ENCODE peak calls at places on chromosome X, in eight cellular contexts. V is psoas muscle, X is foreskin fibroblast, W is cardiac fibroblast, P is BJ, I is HFF-Myc, B is AG10803, D is Caco-2. J is an unnamed sample.

GRCh38 chrX:118058924-118059323 is 57.7 kb downstream of the KLHL13 start:
- DNase-seq in D (no peak), I (no peak), P (no peak), V (no peak), W (no peak), B (no peak), X (no peak), J (no peak)

GRCh38 chrX:40646489-40647306 is 663 bp downstream of the CXorf38 start:
- DNase-seq in X (no peak), W (peak), P (no peak), V (peak), B (peak), D (no peak), I (no peak), J (no peak)

GRCh38 chrX:2967012-2967411 is 37.9 kb upstream of the ARSD start:
- DNase-seq in W (no peak), V (no peak), I (no peak), D (no peak), P (no peak), B (no peak), X (no peak), J (no peak)

GRCh38 chrX:111447298-111447697 is 35.3 kb upstream of the DCX start:
- DNase-seq in B (no peak), X (no peak), P (no peak), I (no peak), W (no peak), V (no peak), D (peak), J (no peak)

GRCh38 chrX:140274761-140275525 is 229.9 kb downstream of the SOX3 start:
- DNase-seq in V (no peak), D (no peak), W (peak), X (no peak), B (peak), P (no peak), I (no peak), J (no peak)

GRCh38 chrX:16786791-16787735 is 797 bp downstream of the TXLNG start:
- DNase-seq in X (peak), D (no peak), B (no peak), V (peak), P (no peak), W (peak), I (no peak), J (no peak)

GRCh38 chrX:47645530-47645929 is 4.8 kb downstream of the ELK1 start:
- DNase-seq in X (no peak), P (no peak), V (no peak), W (no peak), I (no peak), D (no peak), B (no peak), J (no peak)

GRCh38 chrX:133297284-133297683 is 79.1 kb upstream of the TFDP3 start:
- DNase-seq in D (no peak), V (no peak), B (peak), I (no peak), P (no peak), W (peak), X (peak), J (no peak)

GRCh38 chrX:31580726-31581125 is 508.9 kb upstream of the FTHL17 start:
- DNase-seq in B (peak), P (peak), I (no peak), D (no peak), X (peak), V (no peak), W (peak), J (no peak)

GRCh38 chrX:47458528-47458927 is 24.5 kb downstream of the ZNF41 start:
- DNase-seq in V (no peak), W (no peak), P (no peak), I (no peak), D (no peak), B (no peak), X (no peak), J (no peak)

GRCh38 chrX:38614485-38614884 is 53.1 kb downstream of the TSPAN7 start:
- DNase-seq in X (no peak), W (no peak), D (no peak), B (no peak), I (no peak), V (no peak), P (no peak), J (no peak)
- H3K4me3 ChIP-seq in X (no peak), W (no peak), D (no peak), B (no peak), I (no peak), V (peak), P (no peak), J (no peak)

DNA sequence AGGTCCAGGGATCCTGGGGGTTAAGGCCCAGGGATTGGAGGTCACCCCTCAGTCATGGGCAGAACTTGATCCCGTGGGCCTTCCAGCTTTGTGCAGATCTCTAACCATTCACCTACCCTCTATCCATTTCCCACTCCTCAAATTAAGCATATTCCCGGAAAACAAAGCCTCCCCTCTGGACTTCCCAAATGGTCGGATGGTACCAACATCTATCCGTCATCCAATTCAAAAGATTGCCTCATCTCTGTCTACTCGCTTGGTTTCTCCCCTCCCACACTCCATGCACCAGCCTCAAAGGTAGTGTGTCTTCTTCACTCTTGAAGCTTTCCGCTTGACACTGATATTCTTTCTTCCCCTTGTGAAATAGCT is 473 bp upstream of the BCLAF3 start:
- DNase-seq in I (no peak), V (no peak), X (peak), B (no peak), D (no peak), W (no peak), P (no peak), J (no peak)
- TF ChIP-seq CTCF in I (no peak), V (no peak), X (no peak), B (no peak), D (no peak), W (no peak), P (no peak), J (no peak)

GRCh38 chrX:129957241-129958099 is 25.0 kb upstream of the BCORL1 start:
- DNase-seq in P (no peak), B (peak), X (no peak), I (no peak), W (peak), D (peak), V (peak), J (peak)
- H3K4me3 ChIP-seq in P (peak), B (peak), X (peak), I (peak), W (peak), D (peak), V (peak), J (peak)

GRCh38 chrX:98380106-98380505 is 1496.4 kb downstream of the RPA4 start:
- DNase-seq in D (no peak), V (no peak), X (no peak), I (no peak), B (no peak), P (no peak), W (no peak), J (no peak)

GRCh38 chrX:98380556-98380955 is 1496.8 kb downstream of the RPA4 start:
- DNase-seq in W (no peak), V (no peak), D (no peak), P (no peak), B (no peak), X (no peak), I (no peak), J (no peak)

GRCh38 chrX:98379134-98379533 is 1495.4 kb downstream of the RPA4 start:
- DNase-seq in W (no peak), D (no peak), P (no peak), X (no peak), I (no peak), V (no peak), B (no peak), J (no peak)
- TF ChIP-seq CTCF in W (no peak), D (no peak), P (no peak), X (no peak), I (no peak), V (no peak), B (no peak), J (no peak)

DNA sequence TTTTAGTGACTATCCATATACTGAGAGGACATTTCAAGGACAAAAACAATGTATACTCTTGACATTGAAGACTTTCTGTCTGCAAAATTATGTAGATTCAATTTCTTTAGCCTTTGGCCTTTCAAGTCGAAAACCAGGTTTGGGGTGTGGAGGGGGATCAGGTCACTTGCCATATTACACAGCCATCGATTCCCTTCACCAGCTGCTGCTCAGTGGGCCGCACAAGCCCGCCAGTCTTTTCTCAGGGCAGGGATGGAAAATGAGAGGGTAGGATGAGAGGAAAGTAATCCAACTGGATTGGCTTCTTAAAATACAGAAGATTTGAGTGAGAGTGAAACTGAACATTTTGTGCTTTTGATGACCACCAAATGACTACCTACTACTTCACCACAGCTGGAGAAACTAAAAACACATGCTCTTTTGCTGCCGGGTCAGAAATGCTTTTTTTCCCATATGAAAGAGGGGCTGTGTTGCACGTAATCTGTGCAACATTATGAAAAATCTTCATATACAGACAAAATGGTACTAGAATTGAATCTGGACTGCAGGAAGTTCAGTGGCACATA is 51.4 kb downstream of the FHL1 start:
- DNase-seq in W (no peak), B (no peak), D (no peak), X (no peak), P (no peak), V (peak), I (no peak), J (no peak)
- H3K4me3 ChIP-seq in W (no peak), B (no peak), D (no peak), X (peak), P (peak), V (peak), I (peak), J (no peak)

DNA sequence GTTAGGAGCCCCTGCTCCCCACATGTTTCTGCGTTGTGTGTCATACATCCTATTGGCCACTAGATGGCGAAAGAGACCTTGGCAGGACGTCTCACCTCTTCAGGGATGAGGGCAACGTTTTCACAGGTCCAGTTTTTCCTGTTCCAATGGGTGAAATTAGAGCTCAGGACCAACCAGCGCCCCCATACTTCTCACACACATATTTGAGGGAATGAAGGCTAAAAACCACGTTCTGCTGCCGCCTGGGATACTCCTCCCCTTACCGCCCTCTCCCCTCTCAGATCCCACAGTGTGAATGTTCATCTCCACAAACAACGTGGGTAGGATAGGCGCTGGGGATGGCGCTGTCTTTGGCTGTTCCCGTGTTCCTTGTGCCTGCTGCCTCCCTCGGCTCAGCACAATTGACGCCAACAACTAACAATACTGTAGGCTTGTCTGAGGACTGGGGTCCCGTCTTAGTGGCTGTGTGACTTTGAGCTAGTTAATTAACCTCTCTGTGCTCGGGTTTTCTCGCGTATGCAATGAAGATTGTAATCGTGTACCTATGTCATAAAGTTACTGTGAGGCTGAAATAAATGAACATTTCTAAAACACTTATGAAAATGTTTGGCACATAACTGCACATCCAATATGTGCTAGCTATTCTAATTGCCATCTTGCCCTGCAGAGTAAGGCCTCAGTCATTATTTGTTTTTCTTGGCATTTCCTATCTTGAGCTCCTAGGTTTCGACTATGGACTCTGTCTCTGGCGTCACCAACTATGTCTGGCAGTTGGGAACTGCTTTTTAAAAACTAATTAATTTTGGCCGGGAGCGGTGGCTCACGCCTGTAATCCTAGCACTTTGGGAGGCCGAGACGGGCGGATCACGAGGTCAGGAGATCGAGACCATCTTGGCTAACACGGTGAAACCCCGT is 181.3 kb upstream of the STK26 start:
- DNase-seq in V (no peak), W (peak), D (peak), P (no peak), B (peak), I (no peak), X (peak), J (no peak)
- TF ChIP-seq CTCF in V (peak), W (peak), D (peak), P (peak), B (peak), I (peak), X (peak), J (peak)

DNA sequence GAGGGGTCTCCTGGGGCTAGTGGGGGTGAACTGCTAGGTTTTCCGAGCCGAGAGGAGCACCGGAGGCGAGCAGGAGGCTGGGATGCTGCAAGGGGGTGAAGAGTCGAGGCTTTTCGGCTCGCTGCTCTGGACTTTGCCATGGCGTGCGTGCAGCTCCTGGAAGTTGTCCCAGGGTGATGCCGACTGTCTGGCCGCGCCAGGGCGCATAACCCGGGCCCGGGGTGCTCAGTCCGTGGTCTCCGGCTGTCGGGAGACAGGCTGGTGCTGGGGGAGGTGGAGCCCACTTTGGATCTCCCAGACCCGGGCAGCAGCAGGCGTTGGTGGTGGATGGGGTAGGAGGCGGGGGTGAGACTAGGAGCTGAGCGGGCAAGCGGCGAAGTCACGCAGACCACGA is 777 bp downstream of the GRIA3 start:
- DNase-seq in V (no peak), W (no peak), I (no peak), B (peak), D (no peak), P (no peak), X (no peak), J (no peak)
- H3K4me3 ChIP-seq in V (peak), W (peak), I (peak), B (peak), D (no peak), P (peak), X (peak), J (peak)

DNA sequence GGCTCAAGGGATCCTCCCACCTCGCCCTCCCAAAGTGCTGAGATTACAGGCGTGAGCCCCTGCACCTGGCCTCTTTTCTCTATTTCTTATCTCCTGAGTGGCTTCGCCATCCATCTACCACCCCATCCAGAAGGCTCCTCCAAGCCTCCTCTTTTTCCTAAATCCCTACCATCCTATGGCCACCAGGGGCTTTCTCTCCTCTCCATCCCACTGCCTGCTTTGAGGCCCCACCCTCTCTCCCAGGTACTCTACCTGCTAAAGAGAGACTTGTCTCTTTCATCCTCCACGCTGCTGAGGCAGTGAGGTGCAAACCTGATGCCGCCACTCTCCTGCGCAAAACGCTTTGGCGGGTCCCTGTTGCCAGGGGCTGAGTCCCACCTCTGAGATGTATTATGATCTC is 7.0 kb downstream of the RS1 start:
- DNase-seq in P (no peak), B (no peak), V (no peak), D (peak), X (no peak), W (no peak), I (no peak), J (no peak)
- TF ChIP-seq CTCF in P (no peak), B (no peak), V (no peak), D (no peak), X (no peak), W (no peak), I (no peak), J (no peak)